ENCODE peak calls at places on chromosomes 4 and X, in six cellular contexts. U is epithelial cell of esophagus; V is activated naive CD8-positive, alpha-beta T cell treated with anti-CD3 and anti-CD28 coated beads, Interleukin-2, amount 50 U/mL, for 24 hours; L is ACHN; F is HL-60; E is stimulated activated CD4-positive, alpha-beta T cell treated with anti-CD3 and anti-CD28 coated beads, Interleukin-2, amount 100 ng/mL, for 24 hours. R is an unnamed sample.

GRCh38 chrX:56572975-56573374 is 9.5 kb downstream of the UBQLN2 start:
- DNase-seq in E (no peak), L (no peak), V (no peak), F (no peak), U (peak), R (no peak)

GRCh38 chrX:78321809-78322208 is 5.6 kb downstream of the CYSLTR1 start:
- DNase-seq in F (peak), E (peak), V (peak), L (no peak), U (peak), R (no peak)

GRCh38 chr4:102091656-102092055 is 253.6 kb downstream of the SLC39A8 start:
- DNase-seq in F (no peak), E (no peak), U (no peak), L (no peak), V (no peak), R (no peak)

GRCh38 chrX:10111364-10112148 is 45.2 kb upstream of the CLCN4 start:
- DNase-seq in F (no peak), V (peak), E (peak), L (no peak), U (no peak), R (no peak)

GRCh38 chr4:104559502-104559901 is 64.8 kb upstream of the CXXC4 start:
- DNase-seq in L (no peak), E (no peak), V (no peak), F (no peak), U (no peak), R (no peak)

GRCh38 chr4:137641554-137641953 is 109.3 kb upstream of the PCDH18 start:
- DNase-seq in E (no peak), L (no peak), V (no peak), U (no peak), F (no peak), R (no peak)

GRCh38 chr4:8665406-8666360 is 73.1 kb downstream of the CPZ start:
- DNase-seq in F (no peak), V (no peak), E (no peak), U (no peak), L (peak), R (peak)

GRCh38 chr4:85672116-85672515 is 197.2 kb downstream of the ARHGAP24 start:
- DNase-seq in L (no peak), F (no peak), E (no peak), V (no peak), U (no peak), R (no peak)

GRCh38 chrX:38103857-38104812 is 97.8 kb downstream of the SYTL5 start:
- DNase-seq in U (no peak), V (no peak), F (no peak), E (no peak), L (no peak), R (no peak)

GRCh38 chrX:31266172-31267076 is 194.6 kb upstream of the FTHL17 start:
- DNase-seq in L (peak), F (no peak), U (peak), E (peak), V (peak), R (peak)

GRCh38 chr4:66736593-66736992 is 808.7 kb downstream of the CENPC start:
- DNase-seq in V (no peak), U (peak), L (no peak), E (no peak), F (no peak), R (no peak)

GRCh38 chrX:119272882-119273806 is 37.1 kb downstream of the PGRMC1 start:
- DNase-seq in U (peak), V (peak), L (no peak), F (no peak), E (peak), R (peak)

GRCh38 chr4:119736559-119736958 is 108.0 kb upstream of the PDE5A start:
- DNase-seq in L (no peak), F (no peak), E (no peak), U (no peak), V (no peak), R (no peak)

GRCh38 chr4:10075953-10076391 is 40.6 kb downstream of the WDR1 start:
- DNase-seq in E (no peak), F (no peak), V (no peak), U (no peak), L (no peak), R (no peak)

GRCh38 chr4:4502694-4503311 is 39.0 kb downstream of the STX18 start:
- DNase-seq in U (no peak), L (no peak), E (peak), F (no peak), V (peak), R (no peak)

GRCh38 chr4:82394896-82395295 is 21.1 kb upstream of the HNRNPD start:
- DNase-seq in V (no peak), L (no peak), E (no peak), F (no peak), U (peak), R (peak)

GRCh38 chrX:87697409-87697808 is 179.8 kb downstream of the KLHL4 start:
- DNase-seq in E (no peak), L (no peak), U (no peak), F (no peak), V (no peak), R (no peak)

GRCh38 chrX:154599531-154599930 is 14.6 kb downstream of the CTAG1A start:
- DNase-seq in U (no peak), V (no peak), E (no peak), F (no peak), L (no peak), R (no peak)

GRCh38 chr4:52870225-52870624 is 8.1 kb downstream of the RASL11B start:
- DNase-seq in U (no peak), L (no peak), E (no peak), V (no peak), F (no peak), R (no peak)

GRCh38 chr4:40722576-40723161 is 27.1 kb upstream of the NSUN7 start:
- DNase-seq in F (peak), U (peak), L (no peak), V (no peak), E (no peak), R (no peak)

GRCh38 chr4:48297447-48297846 is 27.8 kb upstream of the TEC start:
- DNase-seq in V (no peak), U (peak), F (no peak), L (no peak), E (no peak), R (no peak)

GRCh38 chr4:104531390-104531789 is 36.7 kb upstream of the CXXC4 start:
- DNase-seq in L (no peak), E (no peak), V (no peak), F (no peak), U (no peak), R (no peak)

GRCh38 chr4:123339507-123340380 is 56.9 kb upstream of the SPRY1 start:
- DNase-seq in E (no peak), U (no peak), V (no peak), F (no peak), L (no peak), R (no peak)

GRCh38 chr4:94435874-94436273 is 15.9 kb upstream of the PDLIM5 start:
- DNase-seq in U (no peak), L (no peak), E (no peak), F (no peak), V (no peak), R (no peak)

GRCh38 chrX:2409796-2410195 is 91.0 kb downstream of the DHRSX start:
- DNase-seq in L (no peak), E (no peak), F (no peak), U (no peak), V (no peak), R (no peak)